ENCODE peak calls at places on chromosomes 2 and 18, in nine cellular contexts. I is foreskin fibroblast, J is nephron progenitor cell, T is heart left ventricle, D is pancreas, Y is fibroblast of the aortic adventitia, Z is MCF 10A, N is heart right ventricle, R is GM13977. H is an unnamed sample.

GRCh38 chr2:171342014-171342413 is 91.8 kb downstream of the METTL8 start:
- DNase-seq in I (no peak), J (no peak), T (no peak), D (no peak), Y (peak), Z (no peak), N (no peak), R (no peak), H (no peak)

GRCh38 chr18:49690307-49690706 is 123.0 kb downstream of the ACAA2 start:
- DNase-seq in I (peak), J (no peak), T (no peak), D (no peak), Y (peak), Z (peak), N (no peak), R (no peak), H (no peak)

GRCh38 chr2:160347269-160347863 is 146.2 kb downstream of the RBMS1 start:
- DNase-seq in I (no peak), J (no peak), T (no peak), D (no peak), Y (peak), Z (no peak), N (no peak), R (no peak), H (no peak)

GRCh38 chr2:152098798-152099654 is at the start of gene CACNB4:
- DNase-seq in I (peak), J (peak), T (peak), D (no peak), Y (peak), Z (no peak), N (peak), R (peak), H (peak)

GRCh38 chr18:13241083-13241892 is 22.7 kb downstream of the LDLRAD4 start:
- DNase-seq in I (no peak), J (no peak), T (no peak), D (no peak), Y (no peak), Z (no peak), N (no peak), R (no peak), H (no peak)

GRCh38 chr2:44010266-44010665 is 14.5 kb upstream of the LRPPRC start:
- DNase-seq in I (no peak), J (no peak), T (no peak), D (no peak), Y (no peak), Z (no peak), N (no peak), R (no peak), H (no peak)

GRCh38 chr2:55811048-55811447 is 112.5 kb downstream of the EFEMP1 start:
- DNase-seq in I (peak), J (no peak), T (no peak), D (no peak), Y (peak), Z (no peak), N (no peak), R (no peak), H (no peak)

GRCh38 chr2:96969321-96969720 is 17.1 kb downstream of the FAM178B start:
- DNase-seq in I (no peak), J (no peak), T (no peak), D (no peak), Y (no peak), Z (no peak), N (no peak), R (no peak), H (no peak)

GRCh38 chr2:230915297-230915696 is 9.7 kb downstream of the GPR55 start:
- DNase-seq in I (no peak), J (no peak), T (peak), D (no peak), Y (no peak), Z (no peak), N (no peak), R (no peak), H (no peak)

GRCh38 chr18:59743561-59743960 is 46.3 kb upstream of the CCBE1 start:
- DNase-seq in I (peak), J (no peak), T (no peak), D (no peak), Y (peak), Z (peak), N (no peak), R (no peak), H (no peak)

GRCh38 chr18:23864620-23865019 is 149.9 kb upstream of the TTC39C start:
- DNase-seq in I (no peak), J (no peak), T (no peak), D (no peak), Y (no peak), Z (no peak), N (no peak), R (no peak), H (no peak)

GRCh38 chr2:33448216-33448899 is 28.1 kb upstream of the RASGRP3 start:
- DNase-seq in I (no peak), J (no peak), T (no peak), D (no peak), Y (no peak), Z (no peak), N (no peak), R (no peak), H (no peak)

GRCh38 chr18:28666216-28666615 is 489.3 kb upstream of the CDH2 start:
- DNase-seq in I (no peak), J (no peak), T (no peak), D (no peak), Y (peak), Z (no peak), N (no peak), R (no peak), H (no peak)

GRCh38 chr2:128631698-128632490 is 313.2 kb upstream of the HS6ST1 start:
- DNase-seq in I (no peak), J (no peak), T (peak), D (no peak), Y (no peak), Z (no peak), N (no peak), R (no peak), H (peak)

GRCh38 chr2:227884511-227884947 is 13.1 kb downstream of the DAW1 start:
- DNase-seq in I (peak), J (peak), T (peak), D (peak), Y (peak), Z (peak), N (peak), R (peak), H (peak)

GRCh38 chr2:99636432-99637034 is 146.7 kb upstream of the REV1 start:
- DNase-seq in I (peak), J (peak), T (peak), D (peak), Y (no peak), Z (no peak), N (peak), R (no peak), H (peak)

GRCh38 chr2:118973542-118973951 is 31.6 kb downstream of the MARCO start:
- DNase-seq in I (peak), J (no peak), T (no peak), D (no peak), Y (peak), Z (peak), N (peak), R (no peak), H (no peak)

GRCh38 chr2:227939271-227940027 is 68.0 kb downstream of the DAW1 start:
- DNase-seq in I (peak), J (peak), T (no peak), D (no peak), Y (peak), Z (peak), N (no peak), R (peak), H (peak)

GRCh38 chr2:29598978-29599377 is 322.4 kb downstream of the ALK start:
- DNase-seq in I (no peak), J (no peak), T (no peak), D (no peak), Y (no peak), Z (no peak), N (no peak), R (no peak), H (no peak)

GRCh38 chr2:45083175-45083574 is 73.9 kb upstream of the SIX2 start:
- DNase-seq in I (peak), J (no peak), T (no peak), D (no peak), Y (no peak), Z (no peak), N (no peak), R (no peak), H (no peak)

GRCh38 chr18:23311346-23312103 is 141.6 kb upstream of the RIOK3 start:
- DNase-seq in I (peak), J (no peak), T (no peak), D (no peak), Y (peak), Z (peak), N (peak), R (no peak), H (no peak)

GRCh38 chr2:173278794-173279527 is 75.7 kb upstream of the CDCA7 start:
- DNase-seq in I (peak), J (no peak), T (no peak), D (no peak), Y (no peak), Z (no peak), N (no peak), R (no peak), H (no peak)

GRCh38 chr2:62412347-62412742 is 93.7 kb downstream of the TMEM17 start:
- DNase-seq in I (no peak), J (no peak), T (no peak), D (no peak), Y (peak), Z (no peak), N (no peak), R (no peak), H (no peak)

GRCh38 chr18:2692508-2692907 is 37.0 kb downstream of the SMCHD1 start:
- DNase-seq in I (no peak), J (no peak), T (no peak), D (no peak), Y (no peak), Z (no peak), N (no peak), R (no peak), H (no peak)

GRCh38 chr2:25480561-25480960 is 138.8 kb upstream of the DNMT3A start:
- DNase-seq in I (no peak), J (no peak), T (no peak), D (no peak), Y (no peak), Z (no peak), N (no peak), R (no peak), H (no peak)

GRCh38 chr18:7746106-7746505 is 179.0 kb downstream of the PTPRM start:
- DNase-seq in I (no peak), J (no peak), T (no peak), D (no peak), Y (no peak), Z (no peak), N (no peak), R (no peak), H (no peak)

GRCh38 chr2:217335341-217335966 is 475.6 kb upstream of the TNP1 start:
- DNase-seq in I (peak), J (no peak), T (no peak), D (no peak), Y (no peak), Z (no peak), N (no peak), R (no peak), H (no peak)

GRCh38 chr18:43887491-43887890 is 610.2 kb upstream of the SYT4 start:
- DNase-seq in I (no peak), J (no peak), T (no peak), D (no peak), Y (no peak), Z (no peak), N (no peak), R (no peak), H (no peak)

GRCh38 chr2:187485535-187485934 is 37.5 kb upstream of the CALCRL start:
- DNase-seq in I (no peak), J (no peak), T (no peak), D (no peak), Y (no peak), Z (no peak), N (no peak), R (no peak), H (no peak)

GRCh38 chr2:150020937-150021673 is 433.5 kb upstream of the MMADHC start:
- DNase-seq in I (no peak), J (no peak), T (no peak), D (no peak), Y (no peak), Z (no peak), N (no peak), R (no peak), H (no peak)

GRCh38 chr2:149090706-149091105 is 52.2 kb downstream of the LYPD6B start:
- DNase-seq in I (no peak), J (no peak), T (no peak), D (no peak), Y (no peak), Z (no peak), N (no peak), R (no peak), H (no peak)

GRCh38 chr2:47632754-47633153 is 150.2 kb upstream of the MSH6 start:
- DNase-seq in I (no peak), J (no peak), T (no peak), D (no peak), Y (no peak), Z (no peak), N (no peak), R (no peak), H (no peak)

GRCh38 chr2:222364280-222364895 is 60.0 kb upstream of the SGPP2 start:
- DNase-seq in I (peak), J (no peak), T (no peak), D (no peak), Y (peak), Z (peak), N (no peak), R (no peak), H (no peak)

GRCh38 chr18:7325126-7325430 is 94.2 kb downstream of the LRRC30 start:
- DNase-seq in I (no peak), J (no peak), T (no peak), D (no peak), Y (no peak), Z (peak), N (no peak), R (no peak), H (no peak)

GRCh38 chr2:147204102-147204501 is 640.7 kb upstream of the ACVR2A start:
- DNase-seq in I (peak), J (no peak), T (no peak), D (no peak), Y (peak), Z (peak), N (no peak), R (no peak), H (no peak)

GRCh38 chr18:34806527-34806926 is 96.4 kb downstream of the DTNA start:
- DNase-seq in I (no peak), J (no peak), T (no peak), D (no peak), Y (peak), Z (no peak), N (no peak), R (no peak), H (no peak)

GRCh38 chr18:34807106-34807796 is 97.2 kb downstream of the DTNA start:
- DNase-seq in I (no peak), J (no peak), T (no peak), D (no peak), Y (no peak), Z (peak), N (no peak), R (no peak), H (no peak)

GRCh38 chr18:34805117-34805882 is 95.2 kb downstream of the DTNA start:
- DNase-seq in I (no peak), J (no peak), T (no peak), D (no peak), Y (no peak), Z (no peak), N (no peak), R (no peak), H (no peak)

GRCh38 chr18:34808389-34808788 is 98.3 kb downstream of the DTNA start:
- DNase-seq in I (no peak), J (no peak), T (no peak), D (no peak), Y (no peak), Z (no peak), N (no peak), R (no peak), H (no peak)

DNA sequence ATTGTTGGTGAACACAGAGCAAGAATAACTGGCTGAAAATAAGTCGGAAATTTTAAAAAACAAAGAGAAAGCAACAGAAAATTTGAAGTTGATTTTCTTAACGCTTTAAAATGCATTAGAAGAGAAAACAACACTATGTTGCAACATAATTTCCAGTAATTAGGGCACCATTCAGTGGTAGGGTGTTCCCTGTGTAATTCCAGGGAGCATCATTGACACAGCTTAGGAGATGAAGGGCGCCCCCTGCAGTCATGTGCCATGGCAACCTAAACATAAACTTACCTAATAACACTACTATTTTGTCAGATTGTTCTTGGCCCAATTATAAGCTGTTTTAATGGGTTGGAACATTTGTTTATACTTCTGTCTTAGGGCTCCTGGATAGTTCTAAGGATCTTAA is 99.6 kb downstream of the DTNA start:
- DNase-seq in I (peak), J (peak), T (no peak), D (peak), Y (peak), Z (peak), N (peak), R (no peak), H (peak)
- TF ChIP-seq CTCF in I (peak), J (peak), T (peak), D (peak), Y (peak), Z (peak), N (peak), R (peak), H (peak)

DNA sequence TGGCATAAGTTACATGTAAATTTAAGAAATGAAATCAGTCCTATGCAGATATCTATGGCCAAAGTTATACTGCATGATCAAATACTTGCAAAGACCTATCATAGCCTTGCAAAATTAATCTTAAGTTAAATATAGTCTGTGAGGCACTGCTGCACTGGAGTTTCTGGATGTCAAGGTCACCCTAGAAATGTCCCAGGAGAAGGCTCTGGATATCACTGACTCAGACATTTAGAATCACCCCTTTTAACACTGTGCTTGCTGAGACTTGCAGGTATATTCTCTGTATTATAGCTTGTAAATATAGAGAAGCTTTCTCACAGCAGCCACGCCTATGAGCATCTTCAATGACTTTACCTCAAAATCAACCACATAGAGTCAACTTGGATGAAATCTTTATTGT is 51.5 kb downstream of the ETAA1 start:
- DNase-seq in I (no peak), J (no peak), T (no peak), D (no peak), Y (no peak), Z (peak), N (no peak), R (no peak), H (no peak)
- TF ChIP-seq CTCF in I (no peak), J (no peak), T (no peak), D (no peak), Y (no peak), Z (no peak), N (no peak), R (no peak), H (no peak)

DNA sequence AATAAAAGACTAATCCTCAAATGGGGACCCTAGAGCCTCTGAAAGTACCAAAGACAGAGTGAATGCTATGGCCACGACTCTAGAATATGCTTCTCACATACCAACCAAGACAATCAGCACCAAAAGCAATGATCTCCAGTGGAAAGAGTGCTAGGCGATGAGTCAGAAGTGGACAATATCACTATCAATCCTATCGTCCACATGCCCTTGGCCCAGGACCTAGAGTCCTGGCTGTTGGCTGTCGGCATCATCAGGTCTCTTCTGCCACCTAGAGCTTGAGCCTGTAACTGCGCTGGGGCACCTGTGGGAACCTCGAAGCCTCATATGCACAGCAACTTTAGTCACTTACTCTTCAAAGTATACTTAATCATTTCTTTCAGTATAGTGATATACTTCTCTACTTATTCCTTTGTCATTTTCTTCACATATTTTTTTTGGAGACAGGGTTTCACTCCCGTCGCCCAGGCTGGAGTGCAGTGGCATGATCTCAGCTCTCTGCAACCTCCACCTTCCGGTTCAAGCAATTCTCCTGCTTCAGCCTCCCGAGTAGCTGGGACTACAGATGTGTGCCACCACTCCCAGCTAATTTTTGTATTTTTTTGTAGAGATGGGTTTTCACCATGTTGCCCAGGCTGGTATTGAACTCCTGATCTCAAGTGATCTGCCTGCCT is 29.7 kb downstream of the NOL10 start:
- DNase-seq in I (peak), J (peak), T (no peak), D (peak), Y (peak), Z (peak), N (peak), R (peak), H (peak)
- TF ChIP-seq CTCF in I (peak), J (peak), T (peak), D (peak), Y (peak), Z (peak), N (peak), R (peak), H (peak)

DNA sequence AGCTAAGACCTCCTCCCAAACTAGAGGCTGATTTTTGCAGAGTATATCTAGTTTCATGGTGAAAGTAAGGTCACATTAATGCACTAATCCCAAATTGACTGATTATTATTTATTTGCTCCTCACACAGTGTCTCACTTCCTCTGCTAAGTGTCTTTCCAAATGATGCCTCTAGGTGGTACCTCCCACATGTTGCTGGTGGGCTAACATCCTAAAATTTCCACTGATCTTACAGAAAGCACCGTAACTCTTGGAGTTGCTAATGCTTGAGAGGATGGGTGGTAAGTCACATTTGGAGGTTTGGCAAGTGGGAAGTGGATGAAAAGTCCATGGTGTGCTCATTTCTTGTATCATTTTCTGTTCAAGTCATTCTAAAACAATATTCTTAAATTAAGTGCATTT is 428.7 kb upstream of the GYPC start:
- DNase-seq in I (no peak), J (no peak), T (no peak), D (no peak), Y (no peak), Z (no peak), N (no peak), R (no peak), H (no peak)
- TF ChIP-seq CTCF in I (no peak), J (peak), T (no peak), D (no peak), Y (no peak), Z (peak), N (peak), R (peak), H (peak)